ENCODE peak calls at places on chromosomes 2 and 18, in six cellular contexts. One of them, this sample, is unnamed.

GRCh38 chr18:27428716-27429475 is 243.8 kb upstream of the CHST9 start:
- DNase-seq in HuH-7.5: no peak
- DNase-seq in right lobe of liver: no peak
- DNase-seq in COR-L47: no peak
- DNase-seq in NCI-H69: no peak
- DNase-seq in dorsolateral prefrontal cortex: no peak
- DNase-seq in this sample: no peak

GRCh38 chr18:76788571-76789317 is 33.6 kb upstream of the ZNF236 start:
- DNase-seq in right lobe of liver: no peak
- DNase-seq in COR-L47: no peak
- DNase-seq in NCI-H69: no peak
- DNase-seq in dorsolateral prefrontal cortex: no peak
- DNase-seq in HuH-7.5: no peak
- DNase-seq in this sample: no peak

GRCh38 chr2:225411452-225411851 is 11.9 kb downstream of the NYAP2 start:
- DNase-seq in NCI-H69: peak; percentile 4
- DNase-seq in dorsolateral prefrontal cortex: no peak
- DNase-seq in HuH-7.5: no peak
- DNase-seq in COR-L47: no peak
- DNase-seq in right lobe of liver: no peak
- DNase-seq in this sample: no peak

GRCh38 chr2:44778671-44779476 is 162.6 kb upstream of the SIX3 start:
- DNase-seq in COR-L47: no peak
- DNase-seq in NCI-H69: no peak
- DNase-seq in right lobe of liver: no peak
- DNase-seq in dorsolateral prefrontal cortex: no peak
- DNase-seq in HuH-7.5: no peak
- DNase-seq in this sample: no peak

GRCh38 chr2:2901384-2902345 is 476.0 kb downstream of the EIPR1 start:
- DNase-seq in right lobe of liver: no peak
- DNase-seq in dorsolateral prefrontal cortex: no peak
- DNase-seq in NCI-H69: peak; percentile 34
- DNase-seq in HuH-7.5: no peak
- DNase-seq in COR-L47: peak; percentile 32
- DNase-seq in this sample: no peak

GRCh38 chr2:12549641-12550040 is 167.1 kb upstream of the TRIB2 start:
- DNase-seq in NCI-H69: no peak
- DNase-seq in COR-L47: no peak
- DNase-seq in dorsolateral prefrontal cortex: no peak
- DNase-seq in right lobe of liver: no peak
- DNase-seq in HuH-7.5: no peak
- DNase-seq in this sample: no peak

GRCh38 chr18:79522451-79523220 is 126.9 kb downstream of the NFATC1 start:
- DNase-seq in NCI-H69: no peak
- DNase-seq in COR-L47: no peak
- DNase-seq in right lobe of liver: no peak
- DNase-seq in HuH-7.5: no peak
- DNase-seq in dorsolateral prefrontal cortex: no peak
- DNase-seq in this sample: no peak

GRCh38 chr2:69007603-69008002 is 5.4 kb upstream of the ANTXR1 start:
- DNase-seq in right lobe of liver: no peak
- DNase-seq in COR-L47: no peak
- DNase-seq in HuH-7.5: no peak
- DNase-seq in NCI-H69: no peak
- DNase-seq in dorsolateral prefrontal cortex: no peak
- DNase-seq in this sample: no peak

GRCh38 chr2:7794916-7795315 is 877.7 kb downstream of the RNF144A start:
- DNase-seq in right lobe of liver: no peak
- DNase-seq in dorsolateral prefrontal cortex: no peak
- DNase-seq in NCI-H69: peak; percentile 0
- DNase-seq in HuH-7.5: no peak
- DNase-seq in COR-L47: no peak
- DNase-seq in this sample: no peak

This sample was measured in amygdala.